ENCODE peak calls at places on chromosome 18, in ten cellular contexts. One of them, this sample, is unnamed.
A peak's percentile ranks its signal among the peaks of the same experiment; 100 is the strongest.

GRCh38 chr18:48228301-48228715 is 180.9 kb downstream of the ZBTB7C start:
- DNase-seq in CD4-positive, alpha-beta T cell: no peak
- DNase-seq in heart left ventricle: peak; percentile 60
- DNase-seq in brain microvascular endothelial cell: no peak
- DNase-seq in fibroblast of the aortic adventitia: peak; percentile 57
- DNase-seq in H1: no peak
- DNase-seq in mammary epithelial cell: peak; percentile 40
- DNase-seq in endodermal cell: no peak
- DNase-seq in cardiac muscle cell: no peak
- DNase-seq in AG04449: no peak
- DNase-seq in this sample: no peak

GRCh38 chr18:8788503-8789429 is 83.4 kb downstream of the MTCL1 start:
- DNase-seq in AG04449: no peak
- DNase-seq in fibroblast of the aortic adventitia: no peak
- DNase-seq in mammary epithelial cell: no peak
- DNase-seq in CD4-positive, alpha-beta T cell: no peak
- DNase-seq in endodermal cell: no peak
- DNase-seq in cardiac muscle cell: no peak
- DNase-seq in heart left ventricle: no peak
- DNase-seq in brain microvascular endothelial cell: no peak
- DNase-seq in H1: no peak
- DNase-seq in this sample: no peak

GRCh38 chr18:63292844-63293683 is 26.5 kb downstream of the BCL2 start:
- DNase-seq in AG04449: no peak
- DNase-seq in H1: no peak
- DNase-seq in heart left ventricle: no peak
- DNase-seq in fibroblast of the aortic adventitia: no peak
- DNase-seq in endodermal cell: no peak
- DNase-seq in cardiac muscle cell: no peak
- DNase-seq in CD4-positive, alpha-beta T cell: peak; percentile 11
- DNase-seq in mammary epithelial cell: no peak
- DNase-seq in brain microvascular endothelial cell: no peak
- DNase-seq in this sample: no peak

GRCh38 chr18:8835556-8835955 is 130.2 kb downstream of the MTCL1 start:
- DNase-seq in CD4-positive, alpha-beta T cell: no peak
- DNase-seq in H1: no peak
- DNase-seq in endodermal cell: no peak
- DNase-seq in brain microvascular endothelial cell: no peak
- DNase-seq in cardiac muscle cell: no peak
- DNase-seq in fibroblast of the aortic adventitia: peak; percentile 78
- DNase-seq in AG04449: no peak
- DNase-seq in heart left ventricle: no peak
- DNase-seq in mammary epithelial cell: peak; percentile 68
- DNase-seq in this sample: no peak

GRCh38 chr18:446941-447560 is 53.5 kb downstream of the COLEC12 start:
- DNase-seq in heart left ventricle: no peak
- DNase-seq in endodermal cell: no peak
- DNase-seq in AG04449: no peak
- DNase-seq in CD4-positive, alpha-beta T cell: no peak
- DNase-seq in mammary epithelial cell: no peak
- DNase-seq in cardiac muscle cell: no peak
- DNase-seq in brain microvascular endothelial cell: peak; percentile 43
- DNase-seq in fibroblast of the aortic adventitia: peak; percentile 66
- DNase-seq in H1: no peak
- DNase-seq in this sample: no peak

GRCh38 chr18:26103579-26103978 is 13.2 kb upstream of the SS18 start:
- DNase-seq in heart left ventricle: no peak
- DNase-seq in brain microvascular endothelial cell: no peak
- DNase-seq in CD4-positive, alpha-beta T cell: peak; percentile 14
- DNase-seq in mammary epithelial cell: no peak
- DNase-seq in cardiac muscle cell: no peak
- DNase-seq in fibroblast of the aortic adventitia: no peak
- DNase-seq in endodermal cell: peak; percentile 87
- DNase-seq in H1: no peak
- DNase-seq in AG04449: no peak
- DNase-seq in this sample: peak; percentile 29

GRCh38 chr18:3054214-3054613 is 41.3 kb upstream of the LPIN2 start:
- DNase-seq in CD4-positive, alpha-beta T cell: no peak
- DNase-seq in brain microvascular endothelial cell: no peak
- DNase-seq in mammary epithelial cell: no peak
- DNase-seq in endodermal cell: no peak
- DNase-seq in heart left ventricle: no peak
- DNase-seq in fibroblast of the aortic adventitia: no peak
- DNase-seq in cardiac muscle cell: no peak
- DNase-seq in H1: no peak
- DNase-seq in AG04449: no peak
- DNase-seq in this sample: no peak

GRCh38 chr18:35139517-35139916 is 98.3 kb downstream of the MAPRE2 start:
- DNase-seq in mammary epithelial cell: no peak
- DNase-seq in fibroblast of the aortic adventitia: no peak
- DNase-seq in H1: no peak
- DNase-seq in AG04449: no peak
- DNase-seq in endodermal cell: peak; percentile 54
- DNase-seq in cardiac muscle cell: no peak
- DNase-seq in heart left ventricle: no peak
- DNase-seq in CD4-positive, alpha-beta T cell: no peak
- DNase-seq in brain microvascular endothelial cell: no peak
- DNase-seq in this sample: no peak

GRCh38 chr18:43665239-43665788 is 388.0 kb upstream of the SYT4 start:
- DNase-seq in endodermal cell: no peak
- DNase-seq in brain microvascular endothelial cell: peak; percentile 94
- DNase-seq in fibroblast of the aortic adventitia: peak; percentile 90
- DNase-seq in CD4-positive, alpha-beta T cell: no peak
- DNase-seq in heart left ventricle: no peak
- DNase-seq in H1: no peak
- DNase-seq in AG04449: peak; percentile 72
- DNase-seq in cardiac muscle cell: no peak
- DNase-seq in mammary epithelial cell: peak; percentile 81
- DNase-seq in this sample: no peak

GRCh38 chr18:43662657-43663056 is 385.4 kb upstream of the SYT4 start:
- DNase-seq in endodermal cell: no peak
- DNase-seq in heart left ventricle: no peak
- DNase-seq in AG04449: peak; percentile 78
- DNase-seq in fibroblast of the aortic adventitia: peak; percentile 86
- DNase-seq in cardiac muscle cell: peak; percentile 2
- DNase-seq in mammary epithelial cell: peak; percentile 45
- DNase-seq in CD4-positive, alpha-beta T cell: no peak
- DNase-seq in brain microvascular endothelial cell: peak; percentile 91
- DNase-seq in H1: no peak
- DNase-seq in this sample: no peak

GRCh38 chr18:43663159-43663558 is 385.9 kb upstream of the SYT4 start:
- DNase-seq in heart left ventricle: no peak
- DNase-seq in AG04449: no peak
- DNase-seq in fibroblast of the aortic adventitia: no peak
- DNase-seq in CD4-positive, alpha-beta T cell: no peak
- DNase-seq in H1: no peak
- DNase-seq in brain microvascular endothelial cell: no peak
- DNase-seq in cardiac muscle cell: no peak
- DNase-seq in mammary epithelial cell: no peak
- DNase-seq in endodermal cell: no peak
- DNase-seq in this sample: no peak

GRCh38 chr18:43664487-43665008 is 387.3 kb upstream of the SYT4 start:
- DNase-seq in heart left ventricle: no peak
- DNase-seq in fibroblast of the aortic adventitia: peak; percentile 2
- DNase-seq in cardiac muscle cell: no peak
- DNase-seq in endodermal cell: no peak
- DNase-seq in CD4-positive, alpha-beta T cell: no peak
- DNase-seq in H1: no peak
- DNase-seq in AG04449: no peak
- DNase-seq in brain microvascular endothelial cell: no peak
- DNase-seq in mammary epithelial cell: no peak
- DNase-seq in this sample: no peak

DNA sequence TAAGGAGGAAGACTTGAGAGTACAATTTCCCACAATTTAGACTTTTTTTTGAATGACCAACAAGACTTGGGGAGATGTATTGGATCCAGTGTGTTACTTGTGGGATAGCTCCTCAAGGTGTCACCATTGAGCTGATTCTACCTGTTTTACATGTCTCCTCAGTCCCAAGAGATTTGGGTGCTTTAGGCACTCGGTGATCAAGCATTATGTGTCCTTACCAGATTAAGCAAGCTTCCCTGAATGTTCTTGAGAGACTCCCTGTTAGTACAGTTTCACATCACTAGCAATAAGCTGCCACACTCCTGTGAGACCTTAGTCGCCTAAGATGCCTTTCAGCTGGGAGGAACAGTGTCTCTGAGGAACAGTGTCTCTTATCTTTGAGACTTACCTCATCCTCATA is 384.3 kb upstream of the SYT4 start:
- DNase-seq in H1: peak; percentile 19
- DNase-seq in mammary epithelial cell: peak; percentile 79
- DNase-seq in brain microvascular endothelial cell: peak; percentile 66
- DNase-seq in heart left ventricle: no peak
- DNase-seq in cardiac muscle cell: peak; percentile 35
- DNase-seq in endodermal cell: peak; percentile 62
- DNase-seq in AG04449: peak; percentile 46
- DNase-seq in fibroblast of the aortic adventitia: peak; percentile 74
- DNase-seq in CD4-positive, alpha-beta T cell: no peak
- DNase-seq in this sample: no peak
- TF ChIP-seq CTCF in H1: peak; percentile 75
- TF ChIP-seq CTCF in mammary epithelial cell: peak; percentile 76
- TF ChIP-seq CTCF in brain microvascular endothelial cell: peak; percentile 63
- TF ChIP-seq CTCF in heart left ventricle: peak; percentile 22
- TF ChIP-seq CTCF in cardiac muscle cell: peak; percentile 35
- TF ChIP-seq CTCF in endodermal cell: peak; percentile 78
- TF ChIP-seq CTCF in AG04449: peak; percentile 38
- TF ChIP-seq CTCF in fibroblast of the aortic adventitia: peak; percentile 46
- TF ChIP-seq CTCF in CD4-positive, alpha-beta T cell: no peak
- TF ChIP-seq CTCF in this sample: no peak

GRCh38 chr18:12531747-12532146 is 124.0 kb downstream of the PRELID3A start:
- DNase-seq in endodermal cell: no peak
- DNase-seq in heart left ventricle: no peak
- DNase-seq in CD4-positive, alpha-beta T cell: no peak
- DNase-seq in AG04449: no peak
- DNase-seq in mammary epithelial cell: no peak
- DNase-seq in H1: no peak
- DNase-seq in brain microvascular endothelial cell: no peak
- DNase-seq in cardiac muscle cell: no peak
- DNase-seq in fibroblast of the aortic adventitia: no peak
- DNase-seq in this sample: peak; percentile 24
- TF ChIP-seq CTCF in endodermal cell: peak; percentile 50
- TF ChIP-seq CTCF in heart left ventricle: no peak
- TF ChIP-seq CTCF in CD4-positive, alpha-beta T cell: no peak
- TF ChIP-seq CTCF in AG04449: no peak
- TF ChIP-seq CTCF in mammary epithelial cell: peak; percentile 32
- TF ChIP-seq CTCF in H1: no peak
- TF ChIP-seq CTCF in brain microvascular endothelial cell: peak; percentile 42
- TF ChIP-seq CTCF in cardiac muscle cell: peak; percentile 2
- TF ChIP-seq CTCF in fibroblast of the aortic adventitia: no peak
- TF ChIP-seq CTCF in this sample: no peak

GRCh38 chr18:77304263-77304662 is 54.6 kb downstream of the GALR1 start:
- DNase-seq in endodermal cell: no peak
- DNase-seq in fibroblast of the aortic adventitia: no peak
- DNase-seq in brain microvascular endothelial cell: no peak
- DNase-seq in mammary epithelial cell: no peak
- DNase-seq in H1: no peak
- DNase-seq in heart left ventricle: no peak
- DNase-seq in cardiac muscle cell: no peak
- DNase-seq in CD4-positive, alpha-beta T cell: no peak
- DNase-seq in AG04449: no peak
- DNase-seq in this sample: peak; percentile 43
- TF ChIP-seq CTCF in endodermal cell: no peak
- TF ChIP-seq CTCF in fibroblast of the aortic adventitia: no peak
- TF ChIP-seq CTCF in brain microvascular endothelial cell: no peak
- TF ChIP-seq CTCF in mammary epithelial cell: no peak
- TF ChIP-seq CTCF in H1: no peak
- TF ChIP-seq CTCF in heart left ventricle: no peak
- TF ChIP-seq CTCF in cardiac muscle cell: no peak
- TF ChIP-seq CTCF in CD4-positive, alpha-beta T cell: no peak
- TF ChIP-seq CTCF in AG04449: no peak
- TF ChIP-seq CTCF in this sample: no peak

DNA sequence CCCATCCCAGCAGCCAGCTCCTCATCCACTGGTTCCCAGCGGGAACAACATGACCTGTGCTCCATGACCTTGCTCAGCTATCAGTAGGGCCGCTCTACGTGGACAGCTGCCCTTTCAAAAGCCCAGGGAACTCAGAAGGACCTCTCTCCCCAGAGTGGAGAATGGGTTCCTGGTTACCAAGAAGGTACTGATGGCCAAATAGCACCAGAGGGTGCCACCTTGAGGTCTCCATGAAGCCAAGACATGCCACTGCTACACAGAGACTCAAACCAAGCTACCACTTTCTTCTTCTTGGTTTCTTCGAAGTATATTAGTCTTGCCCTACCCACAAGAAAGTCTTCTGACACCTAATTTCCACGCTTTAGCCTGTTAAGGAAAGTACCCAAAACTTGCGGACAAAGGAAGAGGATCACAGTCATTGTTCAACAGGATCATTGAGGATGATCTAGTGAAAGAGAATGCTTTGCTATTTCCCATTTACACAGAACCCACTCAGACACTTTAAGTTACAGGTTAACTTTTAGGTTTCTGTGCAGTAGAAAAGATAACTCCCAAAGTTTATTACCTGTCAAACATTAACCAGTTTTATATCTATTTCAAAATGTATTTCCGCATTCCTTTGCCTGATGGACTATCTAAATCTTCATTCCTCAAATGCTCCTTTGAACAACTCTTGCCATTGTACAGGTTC is 102.3 kb downstream of the ALPK2 start:
- DNase-seq in heart left ventricle: no peak
- DNase-seq in AG04449: no peak
- DNase-seq in endodermal cell: peak; percentile 36
- DNase-seq in CD4-positive, alpha-beta T cell: no peak
- DNase-seq in mammary epithelial cell: no peak
- DNase-seq in cardiac muscle cell: no peak
- DNase-seq in fibroblast of the aortic adventitia: no peak
- DNase-seq in H1: no peak
- DNase-seq in brain microvascular endothelial cell: no peak
- DNase-seq in this sample: no peak
- TF ChIP-seq CTCF in heart left ventricle: no peak
- TF ChIP-seq CTCF in AG04449: no peak
- TF ChIP-seq CTCF in endodermal cell: no peak
- TF ChIP-seq CTCF in CD4-positive, alpha-beta T cell: no peak
- TF ChIP-seq CTCF in mammary epithelial cell: no peak
- TF ChIP-seq CTCF in cardiac muscle cell: no peak
- TF ChIP-seq CTCF in fibroblast of the aortic adventitia: no peak
- TF ChIP-seq CTCF in H1: no peak
- TF ChIP-seq CTCF in brain microvascular endothelial cell: peak; percentile 3
- TF ChIP-seq CTCF in this sample: no peak

DNA sequence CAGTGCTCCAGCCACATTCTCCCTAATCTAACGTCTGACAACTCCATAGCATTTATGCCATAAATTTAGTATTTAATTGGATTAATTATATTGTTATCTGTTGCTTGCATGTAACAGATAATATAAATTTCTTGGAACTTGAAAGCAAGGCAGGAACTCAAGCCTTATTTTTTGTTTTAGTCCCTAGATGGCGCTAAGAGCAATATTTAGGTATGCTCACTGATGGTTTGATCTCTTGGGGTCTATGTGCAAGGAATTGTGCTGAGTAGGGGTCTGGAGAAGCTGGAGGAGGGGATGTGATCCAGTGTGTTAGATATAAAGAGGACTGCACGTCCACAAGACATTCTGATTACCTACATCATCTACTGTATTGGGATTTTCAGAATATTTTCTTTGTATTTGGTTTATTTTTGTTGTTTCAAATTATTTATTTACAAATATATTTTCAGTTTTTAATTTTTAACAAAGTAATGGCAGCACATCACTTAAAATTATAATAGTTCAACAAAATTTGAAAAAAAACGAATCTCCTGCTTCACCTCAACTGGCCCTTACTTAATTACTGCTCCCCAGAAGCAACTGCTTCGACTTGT is 32.8 kb downstream of the KATNAL2 start:
- DNase-seq in CD4-positive, alpha-beta T cell: no peak
- DNase-seq in AG04449: no peak
- DNase-seq in cardiac muscle cell: peak; percentile 32
- DNase-seq in fibroblast of the aortic adventitia: peak; percentile 5
- DNase-seq in endodermal cell: no peak
- DNase-seq in H1: no peak
- DNase-seq in brain microvascular endothelial cell: peak; percentile 3
- DNase-seq in mammary epithelial cell: no peak
- DNase-seq in heart left ventricle: no peak
- DNase-seq in this sample: no peak
- TF ChIP-seq CTCF in CD4-positive, alpha-beta T cell: peak; percentile 28
- TF ChIP-seq CTCF in AG04449: peak; percentile 22
- TF ChIP-seq CTCF in cardiac muscle cell: peak; percentile 55
- TF ChIP-seq CTCF in fibroblast of the aortic adventitia: no peak
- TF ChIP-seq CTCF in endodermal cell: peak; percentile 80
- TF ChIP-seq CTCF in H1: peak; percentile 58
- TF ChIP-seq CTCF in brain microvascular endothelial cell: peak; percentile 48
- TF ChIP-seq CTCF in mammary epithelial cell: peak; percentile 59
- TF ChIP-seq CTCF in heart left ventricle: peak; percentile 35
- TF ChIP-seq CTCF in this sample: peak; percentile 48

This sample was measured in glutamatergic neuron.